ENCODE peak calls at places on chromosomes 7 and 10, in ten cellular contexts. One of them, this sample, is unnamed. For H3K4me1, the result is how much of the 10 kb centered on the place peaks cover.

GRCh38 chr10:91115618-91116390 is 104.7 kb upstream of the PCGF5 start:
- DNase-seq in fibroblast of lung: no peak
- DNase-seq in OCI-LY7: no peak
- DNase-seq in endothelial cell of umbilical vein: no peak
- DNase-seq in H9: no peak
- DNase-seq in IMR-90: no peak
- DNase-seq in HCT116: no peak
- DNase-seq in hepatocyte: no peak
- DNase-seq in A549: no peak
- DNase-seq in GM12878: no peak
- DNase-seq in this sample: no peak

GRCh38 chr10:659710-660141 is 29.7 kb downstream of the DIP2C start:
- DNase-seq in fibroblast of lung: peak
- DNase-seq in OCI-LY7: no peak
- DNase-seq in endothelial cell of umbilical vein: peak
- DNase-seq in H9: no peak
- DNase-seq in IMR-90: peak
- DNase-seq in HCT116: no peak
- DNase-seq in hepatocyte: peak
- DNase-seq in A549: no peak
- DNase-seq in GM12878: no peak
- DNase-seq in this sample: no peak

GRCh38 chr10:47419421-47419820 is 35.3 kb upstream of the ZNF488 start:
- DNase-seq in fibroblast of lung: no peak
- DNase-seq in OCI-LY7: no peak
- DNase-seq in endothelial cell of umbilical vein: no peak
- DNase-seq in H9: no peak
- DNase-seq in IMR-90: no peak
- DNase-seq in HCT116: no peak
- DNase-seq in hepatocyte: no peak
- DNase-seq in A549: no peak
- DNase-seq in GM12878: no peak
- DNase-seq in this sample: no peak

GRCh38 chr7:134520130-134520529 is 7.2 kb upstream of the AKR1B10 start:
- DNase-seq in fibroblast of lung: peak
- DNase-seq in OCI-LY7: no peak
- DNase-seq in endothelial cell of umbilical vein: peak
- DNase-seq in H9: no peak
- DNase-seq in IMR-90: peak
- DNase-seq in HCT116: no peak
- DNase-seq in hepatocyte: no peak
- DNase-seq in A549: no peak
- DNase-seq in GM12878: no peak
- DNase-seq in this sample: no peak

GRCh38 chr7:27423290-27423689 is 180.7 kb downstream of the EVX1 start:
- DNase-seq in fibroblast of lung: no peak
- DNase-seq in OCI-LY7: no peak
- DNase-seq in endothelial cell of umbilical vein: no peak
- DNase-seq in H9: no peak
- DNase-seq in IMR-90: no peak
- DNase-seq in HCT116: no peak
- DNase-seq in hepatocyte: peak
- DNase-seq in A549: no peak
- DNase-seq in GM12878: no peak
- DNase-seq in this sample: no peak

GRCh38 chr10:47137311-47137851 is 162.6 kb upstream of the GDF10 start:
- DNase-seq in fibroblast of lung: peak
- DNase-seq in OCI-LY7: no peak
- DNase-seq in endothelial cell of umbilical vein: no peak
- DNase-seq in H9: no peak
- DNase-seq in IMR-90: peak
- DNase-seq in HCT116: peak
- DNase-seq in hepatocyte: peak
- DNase-seq in A549: peak
- DNase-seq in GM12878: no peak
- DNase-seq in this sample: no peak

GRCh38 chr7:33278095-33278494 is 148.7 kb downstream of the BBS9 start:
- DNase-seq in fibroblast of lung: no peak
- DNase-seq in OCI-LY7: no peak
- DNase-seq in endothelial cell of umbilical vein: no peak
- DNase-seq in H9: no peak
- DNase-seq in IMR-90: no peak
- DNase-seq in HCT116: no peak
- DNase-seq in hepatocyte: no peak
- DNase-seq in A549: peak
- DNase-seq in GM12878: no peak
- DNase-seq in this sample: no peak

GRCh38 chr10:114271779-114272167 is 32.7 kb downstream of the VWA2 start:
- DNase-seq in fibroblast of lung: peak
- DNase-seq in OCI-LY7: no peak
- DNase-seq in endothelial cell of umbilical vein: peak
- DNase-seq in H9: no peak
- DNase-seq in IMR-90: peak
- DNase-seq in HCT116: peak
- DNase-seq in hepatocyte: peak
- DNase-seq in A549: peak
- DNase-seq in GM12878: no peak
- DNase-seq in this sample: no peak

GRCh38 chr7:139647812-139648616 is 124.5 kb downstream of the CLEC2L start:
- DNase-seq in fibroblast of lung: peak
- DNase-seq in OCI-LY7: no peak
- DNase-seq in endothelial cell of umbilical vein: peak
- DNase-seq in H9: no peak
- DNase-seq in IMR-90: peak
- DNase-seq in HCT116: no peak
- DNase-seq in hepatocyte: no peak
- DNase-seq in A549: no peak
- DNase-seq in GM12878: no peak
- DNase-seq in this sample: no peak

GRCh38 chr10:48602401-48603135 is 2.3 kb downstream of the ARHGAP22 start:
- DNase-seq in fibroblast of lung: no peak
- DNase-seq in OCI-LY7: no peak
- DNase-seq in endothelial cell of umbilical vein: no peak
- DNase-seq in H9: no peak
- DNase-seq in IMR-90: peak
- DNase-seq in HCT116: no peak
- DNase-seq in hepatocyte: no peak
- DNase-seq in A549: no peak
- DNase-seq in GM12878: no peak
- DNase-seq in this sample: no peak

GRCh38 chr10:48604408-48605263 is at the start of gene ARHGAP22:
- DNase-seq in fibroblast of lung: peak
- DNase-seq in OCI-LY7: no peak
- DNase-seq in endothelial cell of umbilical vein: peak
- DNase-seq in H9: peak
- DNase-seq in IMR-90: peak
- DNase-seq in HCT116: no peak
- DNase-seq in hepatocyte: peak
- DNase-seq in A549: peak
- DNase-seq in GM12878: no peak
- DNase-seq in this sample: no peak

GRCh38 chr10:48603421-48604038 is 1.3 kb downstream of the ARHGAP22 start:
- DNase-seq in fibroblast of lung: no peak
- DNase-seq in OCI-LY7: no peak
- DNase-seq in endothelial cell of umbilical vein: no peak
- DNase-seq in H9: no peak
- DNase-seq in IMR-90: peak
- DNase-seq in HCT116: no peak
- DNase-seq in hepatocyte: no peak
- DNase-seq in A549: no peak
- DNase-seq in GM12878: no peak
- DNase-seq in this sample: no peak

GRCh38 chr10:48605264-48605615 is 367 bp upstream of the ARHGAP22 start:
- DNase-seq in fibroblast of lung: no peak
- DNase-seq in OCI-LY7: no peak
- DNase-seq in endothelial cell of umbilical vein: peak
- DNase-seq in H9: no peak
- DNase-seq in IMR-90: peak
- DNase-seq in HCT116: no peak
- DNase-seq in hepatocyte: no peak
- DNase-seq in A549: no peak
- DNase-seq in GM12878: no peak
- DNase-seq in this sample: no peak

GRCh38 chr10:48604039-48604407 is 850 bp downstream of the ARHGAP22 start:
- DNase-seq in fibroblast of lung: no peak
- DNase-seq in OCI-LY7: no peak
- DNase-seq in endothelial cell of umbilical vein: no peak
- DNase-seq in H9: no peak
- DNase-seq in IMR-90: no peak
- DNase-seq in HCT116: no peak
- DNase-seq in hepatocyte: no peak
- DNase-seq in A549: no peak
- DNase-seq in GM12878: no peak
- DNase-seq in this sample: no peak
- H3K4me2 ChIP-seq in fibroblast of lung: peak
- H3K4me2 ChIP-seq in OCI-LY7: no peak
- H3K4me2 ChIP-seq in endothelial cell of umbilical vein: peak
- H3K4me2 ChIP-seq in H9: no peak
- H3K4me2 ChIP-seq in IMR-90: peak
- H3K4me2 ChIP-seq in HCT116: peak
- H3K4me2 ChIP-seq in hepatocyte: no peak
- H3K4me2 ChIP-seq in A549: peak
- H3K4me2 ChIP-seq in GM12878: no peak
- H3K4me2 ChIP-seq in this sample: no peak

DNA sequence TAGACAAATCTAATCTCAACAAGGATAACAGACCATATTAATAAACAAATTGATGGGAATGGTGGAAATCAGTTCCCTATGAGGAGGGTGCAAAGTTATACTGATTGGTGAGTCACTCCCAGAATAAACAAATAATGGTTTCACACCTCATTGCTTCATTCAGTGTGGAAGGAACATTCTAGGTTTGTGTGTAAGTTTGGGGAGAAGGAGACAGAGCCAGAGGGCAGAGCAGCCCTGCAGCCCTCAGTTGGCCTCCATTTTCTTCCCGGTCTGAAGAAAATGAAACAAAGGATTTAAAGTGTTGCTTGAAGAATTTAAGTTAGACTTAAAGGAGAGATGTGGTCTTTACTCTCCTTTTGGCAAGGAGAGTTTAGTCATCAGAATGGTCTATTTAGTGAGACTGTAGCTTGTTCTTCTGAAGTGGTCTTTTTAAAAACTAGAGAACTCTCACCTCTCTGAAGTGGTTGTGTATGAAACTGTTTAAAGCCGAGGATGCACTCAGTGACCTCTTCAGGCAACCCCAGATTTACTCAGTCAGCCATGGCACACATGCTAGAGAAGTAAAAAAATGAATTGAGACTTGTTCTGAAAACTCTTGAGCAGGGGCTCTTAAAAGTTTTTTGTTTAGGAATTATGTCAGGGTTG is 27.2 kb downstream of the IKZF1 start:
- DNase-seq in fibroblast of lung: no peak
- DNase-seq in OCI-LY7: peak
- DNase-seq in endothelial cell of umbilical vein: no peak
- DNase-seq in H9: no peak
- DNase-seq in IMR-90: no peak
- DNase-seq in HCT116: no peak
- DNase-seq in hepatocyte: no peak
- DNase-seq in A549: no peak
- DNase-seq in GM12878: peak
- DNase-seq in this sample: peak
- H3K4me1 ChIP-seq in fibroblast of lung: under half
- H3K4me1 ChIP-seq in OCI-LY7: half or more
- H3K4me1 ChIP-seq in endothelial cell of umbilical vein: under half
- H3K4me1 ChIP-seq in H9: under half
- H3K4me1 ChIP-seq in IMR-90: under half
- H3K4me1 ChIP-seq in HCT116: under half
- H3K4me1 ChIP-seq in hepatocyte: under half
- H3K4me1 ChIP-seq in A549: under half
- H3K4me1 ChIP-seq in GM12878: half or more
- H3K4me1 ChIP-seq in this sample: half or more

GRCh38 chr10:73576178-73576889 is 14.8 kb downstream of the USP54 start:
- DNase-seq in fibroblast of lung: peak
- DNase-seq in OCI-LY7: no peak
- DNase-seq in endothelial cell of umbilical vein: peak
- DNase-seq in H9: no peak
- DNase-seq in IMR-90: peak
- DNase-seq in HCT116: no peak
- DNase-seq in hepatocyte: peak
- DNase-seq in A549: peak
- DNase-seq in GM12878: peak
- DNase-seq in this sample: no peak

GRCh38 chr10:73581912-73582311 is 9.2 kb downstream of the USP54 start:
- DNase-seq in fibroblast of lung: no peak
- DNase-seq in OCI-LY7: no peak
- DNase-seq in endothelial cell of umbilical vein: no peak
- DNase-seq in H9: no peak
- DNase-seq in IMR-90: no peak
- DNase-seq in HCT116: no peak
- DNase-seq in hepatocyte: no peak
- DNase-seq in A549: no peak
- DNase-seq in GM12878: no peak
- DNase-seq in this sample: no peak

GRCh38 chr10:73577788-73578187 is 13.4 kb downstream of the USP54 start:
- DNase-seq in fibroblast of lung: peak
- DNase-seq in OCI-LY7: no peak
- DNase-seq in endothelial cell of umbilical vein: no peak
- DNase-seq in H9: no peak
- DNase-seq in IMR-90: peak
- DNase-seq in HCT116: no peak
- DNase-seq in hepatocyte: peak
- DNase-seq in A549: peak
- DNase-seq in GM12878: no peak
- DNase-seq in this sample: no peak

GRCh38 chr10:73576890-73577591 is 14.1 kb downstream of the USP54 start:
- DNase-seq in fibroblast of lung: peak
- DNase-seq in OCI-LY7: no peak
- DNase-seq in endothelial cell of umbilical vein: no peak
- DNase-seq in H9: no peak
- DNase-seq in IMR-90: no peak
- DNase-seq in HCT116: no peak
- DNase-seq in hepatocyte: no peak
- DNase-seq in A549: no peak
- DNase-seq in GM12878: no peak
- DNase-seq in this sample: no peak
- H3K4me2 ChIP-seq in fibroblast of lung: no peak
- H3K4me2 ChIP-seq in OCI-LY7: no peak
- H3K4me2 ChIP-seq in endothelial cell of umbilical vein: no peak
- H3K4me2 ChIP-seq in H9: no peak
- H3K4me2 ChIP-seq in IMR-90: peak
- H3K4me2 ChIP-seq in HCT116: no peak
- H3K4me2 ChIP-seq in hepatocyte: peak
- H3K4me2 ChIP-seq in A549: peak
- H3K4me2 ChIP-seq in GM12878: no peak
- H3K4me2 ChIP-seq in this sample: no peak

DNA sequence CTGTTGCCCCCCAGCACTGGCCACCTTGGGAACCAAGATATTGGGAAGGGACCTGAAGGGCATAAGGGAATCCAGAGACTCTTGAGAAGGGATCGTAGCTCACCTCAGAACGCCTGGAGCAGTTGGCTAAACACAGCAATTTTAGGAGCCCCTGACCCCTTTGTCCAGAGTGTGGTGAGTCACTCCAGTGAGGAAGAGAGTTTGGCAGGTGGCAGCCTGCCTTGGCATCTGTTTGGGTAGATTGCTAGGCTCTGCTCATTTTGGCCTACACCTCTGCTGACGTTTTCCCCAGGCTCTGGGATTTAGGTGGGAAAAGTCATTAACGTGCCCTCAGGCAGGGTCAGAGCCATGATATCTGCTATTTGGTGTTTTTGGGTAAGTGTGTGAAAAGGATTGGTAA is 100.6 kb downstream of the GRB10 start:
- DNase-seq in fibroblast of lung: no peak
- DNase-seq in OCI-LY7: no peak
- DNase-seq in endothelial cell of umbilical vein: peak
- DNase-seq in H9: no peak
- DNase-seq in IMR-90: no peak
- DNase-seq in HCT116: no peak
- DNase-seq in hepatocyte: no peak
- DNase-seq in A549: no peak
- DNase-seq in GM12878: no peak
- DNase-seq in this sample: no peak
- H3K4me1 ChIP-seq in fibroblast of lung: under half
- H3K4me1 ChIP-seq in OCI-LY7: under half
- H3K4me1 ChIP-seq in endothelial cell of umbilical vein: under half
- H3K4me1 ChIP-seq in H9: under half
- H3K4me1 ChIP-seq in IMR-90: under half
- H3K4me1 ChIP-seq in HCT116: under half
- H3K4me1 ChIP-seq in hepatocyte: half or more
- H3K4me1 ChIP-seq in A549: under half
- H3K4me1 ChIP-seq in GM12878: under half
- H3K4me1 ChIP-seq in this sample: under half

This sample was measured in DND-41.